ENCODE peak calls at places on chromosome 1, in four cellular contexts. One of them, this sample, is unnamed. For H3K27me3 and H3K4me1, the result is how much of the 10 kb centered on the place peaks cover.

GRCh38 chr1:39539252-39539790 is 37.3 kb downstream of the PABPC4 start:
- DNase-seq in upper lobe of left lung: peak
- DNase-seq in tibial nerve: peak
- DNase-seq in sigmoid colon: peak
- DNase-seq in this sample: peak

GRCh38 chr1:28091043-28091781 is 2.8 kb upstream of the EYA3 start:
- DNase-seq in tibial nerve: peak
- DNase-seq in upper lobe of left lung: peak
- DNase-seq in sigmoid colon: no peak
- DNase-seq in this sample: peak

GRCh38 chr1:184028854-184029623 is 8.5 kb downstream of the COLGALT2 start:
- DNase-seq in tibial nerve: no peak
- DNase-seq in sigmoid colon: no peak
- DNase-seq in upper lobe of left lung: no peak
- DNase-seq in this sample: no peak

GRCh38 chr1:8020032-8020431 is 6.1 kb downstream of the ERRFI1 start:
- DNase-seq in sigmoid colon: no peak
- DNase-seq in upper lobe of left lung: peak
- DNase-seq in tibial nerve: no peak
- DNase-seq in this sample: no peak

GRCh38 chr1:59057211-59057694 is 239.6 kb upstream of the FGGY start:
- DNase-seq in tibial nerve: peak
- DNase-seq in upper lobe of left lung: peak
- DNase-seq in sigmoid colon: peak
- DNase-seq in this sample: peak

GRCh38 chr1:219177363-219177762 is 3.7 kb downstream of the LYPLAL1 start:
- DNase-seq in tibial nerve: no peak
- DNase-seq in upper lobe of left lung: no peak
- DNase-seq in sigmoid colon: no peak
- DNase-seq in this sample: no peak

GRCh38 chr1:155167166-155168104 is 5.7 kb downstream of the KRTCAP2 start:
- DNase-seq in tibial nerve: peak
- DNase-seq in sigmoid colon: peak
- DNase-seq in upper lobe of left lung: peak
- DNase-seq in this sample: peak

GRCh38 chr1:71270394-71270793 is 189.6 kb upstream of the ZRANB2 start:
- DNase-seq in upper lobe of left lung: no peak
- DNase-seq in tibial nerve: no peak
- DNase-seq in sigmoid colon: no peak
- DNase-seq in this sample: no peak

GRCh38 chr1:224047538-224047937 is 66.4 kb upstream of the FBXO28 start:
- DNase-seq in tibial nerve: no peak
- DNase-seq in upper lobe of left lung: no peak
- DNase-seq in sigmoid colon: no peak
- DNase-seq in this sample: no peak

GRCh38 chr1:175254190-175254589 is 61.6 kb upstream of the KIAA0040 start:
- DNase-seq in sigmoid colon: no peak
- DNase-seq in tibial nerve: no peak
- DNase-seq in upper lobe of left lung: no peak
- DNase-seq in this sample: no peak

GRCh38 chr1:17463991-17464390 is 24.5 kb upstream of the RCC2 start:
- DNase-seq in upper lobe of left lung: no peak
- DNase-seq in sigmoid colon: no peak
- DNase-seq in tibial nerve: no peak
- DNase-seq in this sample: no peak

GRCh38 chr1:223731076-223731770 is 18.9 kb downstream of the CAPN2 start:
- DNase-seq in sigmoid colon: peak
- DNase-seq in upper lobe of left lung: peak
- DNase-seq in tibial nerve: peak
- DNase-seq in this sample: peak

GRCh38 chr1:39901486-39902120 is at the start of gene MYCL:
- DNase-seq in upper lobe of left lung: peak
- DNase-seq in sigmoid colon: peak
- DNase-seq in tibial nerve: no peak
- DNase-seq in this sample: peak

GRCh38 chr1:77413541-77414335 is 131.9 kb downstream of the AK5 start:
- DNase-seq in sigmoid colon: no peak
- DNase-seq in tibial nerve: no peak
- DNase-seq in upper lobe of left lung: no peak
- DNase-seq in this sample: no peak

GRCh38 chr1:226429051-226429461 is 21.2 kb upstream of the PARP1 start:
- DNase-seq in upper lobe of left lung: no peak
- DNase-seq in tibial nerve: no peak
- DNase-seq in sigmoid colon: no peak
- DNase-seq in this sample: no peak

GRCh38 chr1:153538315-153538821 is 2.4 kb downstream of the S100A5 start:
- DNase-seq in upper lobe of left lung: no peak
- DNase-seq in sigmoid colon: no peak
- DNase-seq in tibial nerve: no peak
- DNase-seq in this sample: peak

GRCh38 chr1:210323957-210324356 is 4.7 kb upstream of the HHAT start:
- DNase-seq in sigmoid colon: no peak
- DNase-seq in tibial nerve: no peak
- DNase-seq in upper lobe of left lung: no peak
- DNase-seq in this sample: no peak

GRCh38 chr1:94178896-94179295 is 57.9 kb upstream of the ABCA4 start:
- DNase-seq in tibial nerve: no peak
- DNase-seq in sigmoid colon: no peak
- DNase-seq in upper lobe of left lung: no peak
- DNase-seq in this sample: no peak

GRCh38 chr1:110223127-110223526 is 13.0 kb downstream of the KCNC4 start:
- DNase-seq in tibial nerve: no peak
- DNase-seq in upper lobe of left lung: no peak
- DNase-seq in sigmoid colon: no peak
- DNase-seq in this sample: no peak

GRCh38 chr1:40618108-40618507 is 47.4 kb downstream of the RIMS3 start:
- DNase-seq in upper lobe of left lung: no peak
- DNase-seq in tibial nerve: no peak
- DNase-seq in sigmoid colon: no peak
- DNase-seq in this sample: no peak

GRCh38 chr1:204573563-204573925 is 57.3 kb downstream of the MDM4 start:
- DNase-seq in upper lobe of left lung: no peak
- DNase-seq in sigmoid colon: peak
- DNase-seq in tibial nerve: no peak
- DNase-seq in this sample: no peak

GRCh38 chr1:8303141-8303540 is 14.8 kb upstream of the SLC45A1 start:
- DNase-seq in tibial nerve: no peak
- DNase-seq in sigmoid colon: no peak
- DNase-seq in upper lobe of left lung: no peak
- DNase-seq in this sample: no peak

GRCh38 chr1:183023146-183023600 is at the start of gene LAMC1:
- DNase-seq in upper lobe of left lung: peak
- DNase-seq in sigmoid colon: peak
- DNase-seq in tibial nerve: peak
- DNase-seq in this sample: peak

GRCh38 chr1:246110343-246111219 is 396.5 kb downstream of the SMYD3 start:
- DNase-seq in upper lobe of left lung: peak
- DNase-seq in sigmoid colon: peak
- DNase-seq in tibial nerve: no peak
- DNase-seq in this sample: no peak

GRCh38 chr1:110292031-110292300 is 47.2 kb upstream of the RBM15 start:
- DNase-seq in tibial nerve: no peak
- DNase-seq in upper lobe of left lung: no peak
- DNase-seq in sigmoid colon: no peak
- DNase-seq in this sample: no peak

GRCh38 chr1:187294421-187295201 is 465.9 kb downstream of the PLA2G4A start:
- DNase-seq in upper lobe of left lung: no peak
- DNase-seq in sigmoid colon: no peak
- DNase-seq in tibial nerve: no peak
- DNase-seq in this sample: no peak

GRCh38 chr1:156704930-156705320 is 458 bp downstream of the CRABP2 start:
- DNase-seq in tibial nerve: peak
- DNase-seq in upper lobe of left lung: peak
- DNase-seq in sigmoid colon: peak
- DNase-seq in this sample: peak

DNA sequence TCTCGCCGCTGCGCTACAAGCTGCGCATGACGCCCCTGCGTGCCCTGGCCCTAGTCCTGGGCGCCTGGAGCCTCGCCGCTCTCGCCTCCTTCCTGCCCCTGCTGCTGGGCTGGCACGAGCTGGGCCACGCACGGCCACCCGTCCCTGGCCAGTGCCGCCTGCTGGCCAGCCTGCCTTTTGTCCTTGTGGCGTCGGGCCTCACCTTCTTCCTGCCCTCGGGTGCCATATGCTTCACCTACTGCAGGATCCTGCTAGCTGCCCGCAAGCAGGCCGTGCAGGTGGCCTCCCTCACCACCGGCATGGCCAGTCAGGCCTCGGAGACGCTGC is 1.4 kb downstream of the HTR6 start:
- DNase-seq in upper lobe of left lung: no peak
- DNase-seq in sigmoid colon: no peak
- DNase-seq in tibial nerve: no peak
- DNase-seq in this sample: no peak
- H3K27me3 ChIP-seq in upper lobe of left lung: under half
- H3K27me3 ChIP-seq in sigmoid colon: half or more
- H3K27me3 ChIP-seq in tibial nerve: half or more
- H3K27me3 ChIP-seq in this sample: half or more

GRCh38 chr1:20093303-20093702 is 23.3 kb downstream of the PLA2G5 start:
- DNase-seq in tibial nerve: no peak
- DNase-seq in sigmoid colon: no peak
- DNase-seq in upper lobe of left lung: no peak
- DNase-seq in this sample: no peak

GRCh38 chr1:20096840-20097447 is 22.4 kb downstream of the PLA2G2D start:
- DNase-seq in upper lobe of left lung: no peak
- DNase-seq in sigmoid colon: no peak
- DNase-seq in tibial nerve: no peak
- DNase-seq in this sample: no peak

GRCh38 chr1:20090641-20091040 is 20.6 kb downstream of the PLA2G5 start:
- DNase-seq in sigmoid colon: no peak
- DNase-seq in upper lobe of left lung: no peak
- DNase-seq in tibial nerve: no peak
- DNase-seq in this sample: no peak

GRCh38 chr1:20095564-20096434 is 23.5 kb downstream of the PLA2G2D start:
- DNase-seq in tibial nerve: no peak
- DNase-seq in upper lobe of left lung: peak
- DNase-seq in sigmoid colon: no peak
- DNase-seq in this sample: no peak

DNA sequence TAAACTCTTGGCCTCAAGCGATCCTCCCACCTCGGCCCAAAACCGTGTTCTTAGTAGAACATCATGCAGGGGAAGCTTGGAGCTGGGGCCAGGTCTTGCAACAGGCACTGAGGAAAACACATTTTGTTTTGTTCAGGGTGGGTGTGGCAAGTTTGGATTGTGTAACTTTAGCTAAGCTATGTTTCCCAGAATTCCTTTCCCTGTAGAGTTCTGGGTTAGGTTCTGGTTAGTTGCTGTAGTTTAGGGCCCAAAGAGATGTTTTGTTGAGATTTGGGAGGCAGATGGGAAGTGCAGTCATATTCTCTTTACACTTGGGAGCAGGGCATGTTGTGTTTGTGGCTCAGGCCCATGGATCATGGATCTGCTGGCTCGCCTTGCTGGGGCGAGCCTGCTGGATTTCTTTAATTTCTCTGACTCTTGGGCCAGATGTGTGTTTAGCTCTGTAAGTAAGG is 24.0 kb downstream of the PLA2G5 start:
- DNase-seq in tibial nerve: peak
- DNase-seq in upper lobe of left lung: peak
- DNase-seq in sigmoid colon: peak
- DNase-seq in this sample: no peak
- TF ChIP-seq EP300 in tibial nerve: no peak
- TF ChIP-seq EP300 in upper lobe of left lung: no peak
- TF ChIP-seq EP300 in sigmoid colon: no peak
- TF ChIP-seq EP300 in this sample: no peak

GRCh38 chr1:145958734-145959133 is 917 bp upstream of the LIX1L start:
- DNase-seq in sigmoid colon: no peak
- DNase-seq in tibial nerve: no peak
- DNase-seq in upper lobe of left lung: no peak
- DNase-seq in this sample: no peak
- H3K4me1 ChIP-seq in sigmoid colon: half or more
- H3K4me1 ChIP-seq in tibial nerve: under half
- H3K4me1 ChIP-seq in upper lobe of left lung: half or more
- H3K4me1 ChIP-seq in this sample: half or more

GRCh38 chr1:43819354-43819753 is 112.0 kb downstream of the ST3GAL3 start:
- DNase-seq in upper lobe of left lung: no peak
- DNase-seq in sigmoid colon: no peak
- DNase-seq in tibial nerve: no peak
- DNase-seq in this sample: no peak

GRCh38 chr1:43817304-43817939 is 110.1 kb downstream of the ST3GAL3 start:
- DNase-seq in tibial nerve: no peak
- DNase-seq in sigmoid colon: no peak
- DNase-seq in upper lobe of left lung: no peak
- DNase-seq in this sample: no peak

GRCh38 chr1:43821471-43821870 is 112.1 kb upstream of the ARTN start:
- DNase-seq in tibial nerve: no peak
- DNase-seq in sigmoid colon: no peak
- DNase-seq in upper lobe of left lung: no peak
- DNase-seq in this sample: no peak

GRCh38 chr1:43822040-43822439 is 111.6 kb upstream of the ARTN start:
- DNase-seq in sigmoid colon: peak
- DNase-seq in tibial nerve: peak
- DNase-seq in upper lobe of left lung: no peak
- DNase-seq in this sample: no peak

DNA sequence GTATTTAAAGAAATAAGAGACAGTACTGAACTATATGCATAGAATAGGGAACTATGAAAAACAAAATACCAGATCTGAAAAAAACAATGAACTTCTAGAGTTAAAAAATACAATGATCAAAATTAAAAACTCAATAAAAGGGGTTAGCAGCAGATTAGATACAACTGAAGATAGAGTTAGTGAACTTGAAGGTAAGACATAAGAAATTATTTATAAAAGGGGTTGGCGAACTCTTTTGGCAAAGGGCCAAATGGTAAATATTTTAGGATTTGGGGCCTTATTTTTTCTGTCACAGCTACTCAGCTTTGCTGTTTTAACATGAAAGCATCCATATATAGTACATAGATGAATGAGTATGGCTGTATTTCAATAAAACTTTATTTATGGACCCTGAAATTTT is 111.4 kb downstream of the ST3GAL3 start:
- DNase-seq in upper lobe of left lung: no peak
- DNase-seq in tibial nerve: no peak
- DNase-seq in sigmoid colon: no peak
- DNase-seq in this sample: no peak
- H3K27me3 ChIP-seq in upper lobe of left lung: under half
- H3K27me3 ChIP-seq in tibial nerve: under half
- H3K27me3 ChIP-seq in sigmoid colon: under half
- H3K27me3 ChIP-seq in this sample: under half

DNA sequence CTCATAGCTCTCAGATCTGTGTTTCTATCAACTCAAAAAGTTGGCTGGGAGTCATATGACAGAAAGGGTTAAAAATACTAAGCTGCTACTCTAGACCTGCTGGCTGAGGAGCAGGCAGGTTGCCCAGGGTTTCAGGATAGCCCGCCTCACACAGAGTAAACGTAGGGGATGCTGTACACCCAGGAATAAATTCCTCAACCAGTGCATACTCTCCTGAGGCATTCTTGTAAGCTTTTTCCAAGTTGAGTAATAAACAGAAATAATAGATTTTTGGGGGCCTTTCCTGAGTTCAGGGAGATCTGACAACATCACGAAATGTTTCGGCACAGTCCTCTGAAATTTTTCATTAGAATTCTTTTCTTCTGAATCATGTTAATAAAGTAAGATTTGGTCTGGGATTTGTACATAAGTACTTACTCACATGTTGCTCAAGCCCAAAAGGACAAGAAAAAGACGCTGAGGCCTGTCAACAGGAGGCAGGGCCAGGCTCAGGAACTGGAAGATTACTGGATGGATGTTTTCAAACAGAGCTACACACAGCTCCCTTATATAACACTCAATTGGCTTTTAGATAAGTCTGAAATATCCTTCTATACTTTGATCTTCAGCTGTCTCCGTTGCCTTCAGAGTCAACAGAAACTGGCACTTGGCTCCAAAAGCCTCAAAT is 41.0 kb downstream of the TGFBR3 start:
- DNase-seq in tibial nerve: peak
- DNase-seq in sigmoid colon: peak
- DNase-seq in upper lobe of left lung: peak
- DNase-seq in this sample: peak
- TF ChIP-seq EP300 in tibial nerve: no peak
- TF ChIP-seq EP300 in sigmoid colon: no peak
- TF ChIP-seq EP300 in upper lobe of left lung: no peak
- TF ChIP-seq EP300 in this sample: no peak

This sample was measured in stomach.